ENCODE peak calls at places on chromosomes 2 and 18, in seven cellular contexts. One of them, this sample, is unnamed.

GRCh38 chr18:11752116-11752911 is 63.2 kb downstream of the GNAL start:
- DNase-seq in GM06990: no peak
- DNase-seq in coronary artery: no peak
- DNase-seq in HFFc6: no peak
- DNase-seq in fibroblast of lung: peak; percentile 27
- DNase-seq in fibroblast of the aortic adventitia: peak; percentile 16
- DNase-seq in tibial artery: no peak
- DNase-seq in this sample: peak; percentile 60

GRCh38 chr2:106160786-106161261 is 33.3 kb downstream of the UXS1 start:
- DNase-seq in fibroblast of the aortic adventitia: no peak
- DNase-seq in GM06990: no peak
- DNase-seq in tibial artery: no peak
- DNase-seq in coronary artery: no peak
- DNase-seq in fibroblast of lung: no peak
- DNase-seq in HFFc6: no peak
- DNase-seq in this sample: no peak

GRCh38 chr2:30398488-30398887 is 48.6 kb upstream of the LCLAT1 start:
- DNase-seq in fibroblast of the aortic adventitia: no peak
- DNase-seq in tibial artery: no peak
- DNase-seq in fibroblast of lung: no peak
- DNase-seq in coronary artery: no peak
- DNase-seq in GM06990: no peak
- DNase-seq in HFFc6: peak; percentile 19
- DNase-seq in this sample: no peak

GRCh38 chr18:35861367-35862114 is 110.9 kb upstream of the RMP24 start:
- DNase-seq in fibroblast of the aortic adventitia: peak; percentile 9
- DNase-seq in coronary artery: no peak
- DNase-seq in tibial artery: no peak
- DNase-seq in HFFc6: peak; percentile 8
- DNase-seq in fibroblast of lung: peak; percentile 56
- DNase-seq in GM06990: peak; percentile 3
- DNase-seq in this sample: no peak

GRCh38 chr2:53751728-53752127 is 15.9 kb upstream of the CHAC2 start:
- DNase-seq in tibial artery: no peak
- DNase-seq in GM06990: peak; percentile 38
- DNase-seq in fibroblast of the aortic adventitia: peak; percentile 34
- DNase-seq in HFFc6: peak; percentile 63
- DNase-seq in fibroblast of lung: peak; percentile 63
- DNase-seq in coronary artery: no peak
- DNase-seq in this sample: no peak

GRCh38 chr2:61636686-61637085 is 98.5 kb upstream of the XPO1 start:
- DNase-seq in HFFc6: no peak
- DNase-seq in coronary artery: no peak
- DNase-seq in fibroblast of lung: no peak
- DNase-seq in fibroblast of the aortic adventitia: no peak
- DNase-seq in tibial artery: no peak
- DNase-seq in GM06990: no peak
- DNase-seq in this sample: no peak

GRCh38 chr2:215912299-215912842 is 101.0 kb downstream of the MREG start:
- DNase-seq in fibroblast of the aortic adventitia: no peak
- DNase-seq in coronary artery: no peak
- DNase-seq in GM06990: no peak
- DNase-seq in fibroblast of lung: no peak
- DNase-seq in tibial artery: no peak
- DNase-seq in HFFc6: no peak
- DNase-seq in this sample: no peak

GRCh38 chr2:101374821-101375561 is 12.3 kb downstream of the CREG2 start:
- DNase-seq in coronary artery: no peak
- DNase-seq in GM06990: no peak
- DNase-seq in fibroblast of the aortic adventitia: no peak
- DNase-seq in tibial artery: no peak
- DNase-seq in HFFc6: no peak
- DNase-seq in fibroblast of lung: no peak
- DNase-seq in this sample: no peak

GRCh38 chr2:213016166-213016983 is 135.0 kb downstream of the IKZF2 start:
- DNase-seq in coronary artery: no peak
- DNase-seq in tibial artery: no peak
- DNase-seq in fibroblast of the aortic adventitia: no peak
- DNase-seq in GM06990: no peak
- DNase-seq in HFFc6: no peak
- DNase-seq in fibroblast of lung: no peak
- DNase-seq in this sample: no peak

GRCh38 chr2:86628091-86628522 is 4.4 kb upstream of the RNF103 start:
- DNase-seq in GM06990: no peak
- DNase-seq in tibial artery: no peak
- DNase-seq in fibroblast of lung: no peak
- DNase-seq in HFFc6: no peak
- DNase-seq in coronary artery: no peak
- DNase-seq in fibroblast of the aortic adventitia: no peak
- DNase-seq in this sample: no peak

GRCh38 chr2:218813771-218814460 is 17.7 kb downstream of the PRKAG3 start:
- DNase-seq in coronary artery: no peak
- DNase-seq in fibroblast of the aortic adventitia: no peak
- DNase-seq in tibial artery: no peak
- DNase-seq in GM06990: no peak
- DNase-seq in HFFc6: no peak
- DNase-seq in fibroblast of lung: no peak
- DNase-seq in this sample: no peak

DNA sequence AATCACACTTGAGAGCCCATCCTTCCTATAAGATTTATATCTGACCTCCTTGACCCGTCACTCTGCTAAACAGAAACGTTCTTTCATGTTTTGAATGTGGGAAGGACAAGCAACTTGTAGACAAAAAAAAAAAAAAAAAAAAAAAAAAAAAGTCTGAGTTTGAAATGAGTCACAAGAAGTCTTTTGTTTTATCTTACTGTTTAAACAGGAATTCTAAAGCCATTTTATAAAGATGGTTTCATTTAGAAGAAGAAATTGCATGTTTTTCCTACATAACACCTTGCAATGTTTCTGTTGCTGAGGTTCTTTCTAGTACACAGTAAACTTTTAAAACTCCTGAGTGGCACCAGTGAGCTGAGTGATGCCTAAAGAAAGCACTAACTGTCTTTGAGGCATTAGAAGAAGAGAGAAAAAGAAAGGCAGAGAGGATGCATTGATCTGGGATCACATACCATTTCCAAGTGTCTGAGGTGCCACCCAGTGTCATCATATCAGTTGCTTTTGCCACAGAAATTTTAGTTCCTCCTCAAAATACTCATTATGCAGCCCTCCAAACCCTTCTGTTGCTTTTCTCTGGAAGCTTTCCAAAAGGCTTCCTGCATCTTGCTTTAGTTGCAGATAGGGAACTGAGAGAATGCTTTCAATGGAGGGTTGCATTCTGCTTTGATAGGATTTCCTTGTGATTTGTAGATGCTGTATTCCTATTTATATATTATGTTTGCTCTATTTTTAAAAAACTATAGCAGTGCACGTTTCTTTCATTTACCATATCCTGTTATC is 69.1 kb downstream of the ACVR2A start:
- DNase-seq in fibroblast of lung: peak; percentile 25
- DNase-seq in HFFc6: no peak
- DNase-seq in GM06990: no peak
- DNase-seq in fibroblast of the aortic adventitia: peak; percentile 49
- DNase-seq in coronary artery: no peak
- DNase-seq in tibial artery: no peak
- DNase-seq in this sample: no peak
- TF ChIP-seq CTCF in fibroblast of lung: no peak
- TF ChIP-seq CTCF in HFFc6: no peak
- TF ChIP-seq CTCF in GM06990: no peak
- TF ChIP-seq CTCF in fibroblast of the aortic adventitia: no peak
- TF ChIP-seq CTCF in coronary artery: no peak
- TF ChIP-seq CTCF in tibial artery: no peak
- TF ChIP-seq CTCF in this sample: no peak

GRCh38 chr2:172672114-172672513 is 63.5 kb upstream of the RAPGEF4 start:
- DNase-seq in tibial artery: no peak
- DNase-seq in coronary artery: no peak
- DNase-seq in fibroblast of the aortic adventitia: no peak
- DNase-seq in GM06990: no peak
- DNase-seq in fibroblast of lung: peak; percentile 41
- DNase-seq in HFFc6: peak; percentile 33
- DNase-seq in this sample: no peak

GRCh38 chr2:172671506-172671905 is 64.1 kb upstream of the RAPGEF4 start:
- DNase-seq in fibroblast of the aortic adventitia: no peak
- DNase-seq in fibroblast of lung: no peak
- DNase-seq in HFFc6: no peak
- DNase-seq in tibial artery: no peak
- DNase-seq in coronary artery: no peak
- DNase-seq in GM06990: no peak
- DNase-seq in this sample: no peak

GRCh38 chr2:172674968-172675303 is 60.7 kb upstream of the RAPGEF4 start:
- DNase-seq in tibial artery: no peak
- DNase-seq in GM06990: no peak
- DNase-seq in HFFc6: no peak
- DNase-seq in fibroblast of lung: no peak
- DNase-seq in coronary artery: no peak
- DNase-seq in fibroblast of the aortic adventitia: no peak
- DNase-seq in this sample: no peak

GRCh38 chr2:172672999-172673726 is 62.5 kb upstream of the RAPGEF4 start:
- DNase-seq in coronary artery: no peak
- DNase-seq in GM06990: no peak
- DNase-seq in fibroblast of the aortic adventitia: no peak
- DNase-seq in tibial artery: no peak
- DNase-seq in HFFc6: peak; percentile 56
- DNase-seq in fibroblast of lung: no peak
- DNase-seq in this sample: no peak

DNA sequence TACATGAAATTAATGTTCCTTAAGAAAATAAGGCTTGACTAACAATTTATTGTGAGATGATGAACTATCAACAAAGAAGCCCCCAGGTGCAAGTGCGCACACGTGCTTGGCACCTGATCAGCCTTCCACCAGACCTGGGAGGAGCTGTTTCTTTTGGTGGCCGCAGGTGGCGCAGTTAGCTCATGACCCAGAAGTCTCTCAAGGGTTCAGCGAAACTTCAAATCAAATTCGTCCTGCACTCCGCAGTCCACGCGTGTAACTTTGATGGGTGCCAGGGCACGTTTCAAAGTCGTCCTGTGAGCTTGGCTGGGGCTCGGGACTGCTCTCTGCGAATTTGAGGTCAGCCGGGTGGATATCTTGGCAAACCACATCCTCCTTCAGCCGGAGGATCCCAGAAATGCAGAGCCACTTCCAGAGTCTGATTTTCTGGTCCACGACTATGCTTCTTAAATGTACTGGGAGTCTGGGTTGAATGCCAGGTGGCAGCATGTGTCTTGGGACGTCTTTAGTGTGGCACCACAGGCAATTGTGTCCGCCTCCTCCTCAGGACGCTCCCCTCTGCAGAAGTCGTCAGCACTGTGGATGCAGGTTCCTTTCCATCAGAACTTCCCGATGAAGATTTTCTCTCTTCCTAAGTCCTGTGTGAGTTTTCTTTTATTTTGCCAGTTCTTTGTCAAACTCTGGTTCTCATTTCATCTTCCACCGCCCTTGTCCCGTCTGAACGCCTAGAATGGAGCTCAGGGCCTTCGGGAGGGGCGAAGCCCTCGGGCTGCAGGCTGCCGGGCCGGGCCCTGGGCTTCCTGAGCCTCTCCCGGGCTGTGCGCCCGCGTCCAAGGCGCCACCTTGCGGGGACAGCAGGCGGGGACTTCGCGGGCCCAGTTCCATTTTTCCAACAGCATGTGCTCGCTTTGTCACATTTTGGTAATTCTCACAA is 61.3 kb upstream of the RAPGEF4 start:
- DNase-seq in tibial artery: peak; percentile 65
- DNase-seq in fibroblast of the aortic adventitia: peak; percentile 24
- DNase-seq in HFFc6: no peak
- DNase-seq in coronary artery: no peak
- DNase-seq in GM06990: peak; percentile 45
- DNase-seq in fibroblast of lung: no peak
- DNase-seq in this sample: peak; percentile 76
- TF ChIP-seq CTCF in tibial artery: peak; percentile 60
- TF ChIP-seq CTCF in fibroblast of the aortic adventitia: peak; percentile 55
- TF ChIP-seq CTCF in HFFc6: peak; percentile 78
- TF ChIP-seq CTCF in coronary artery: no peak
- TF ChIP-seq CTCF in GM06990: peak; percentile 74
- TF ChIP-seq CTCF in fibroblast of lung: peak; percentile 67
- TF ChIP-seq CTCF in this sample: peak; percentile 67

DNA sequence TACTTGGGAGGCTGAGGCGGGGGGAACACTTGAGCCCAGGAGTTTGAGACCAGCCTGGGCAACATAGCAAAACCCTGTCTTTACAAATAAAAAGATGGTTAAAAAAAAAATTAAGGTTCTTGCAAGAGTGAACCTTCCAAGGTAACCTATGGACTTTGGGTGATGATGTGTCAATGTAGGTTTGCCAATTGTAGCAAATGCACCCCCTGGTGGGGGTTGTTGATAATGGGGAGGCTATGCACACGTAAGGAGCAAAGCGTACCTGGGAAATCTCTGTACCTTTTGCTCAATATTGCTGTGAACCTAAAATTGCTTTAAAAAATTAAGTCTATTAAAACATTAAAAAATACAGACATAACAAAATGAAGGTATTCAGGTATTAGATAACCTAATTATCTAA is 70.4 kb downstream of the CWC22 start:
- DNase-seq in tibial artery: no peak
- DNase-seq in GM06990: no peak
- DNase-seq in fibroblast of lung: no peak
- DNase-seq in coronary artery: no peak
- DNase-seq in HFFc6: no peak
- DNase-seq in fibroblast of the aortic adventitia: no peak
- DNase-seq in this sample: peak; percentile 68
- TF ChIP-seq CTCF in tibial artery: no peak
- TF ChIP-seq CTCF in GM06990: peak; percentile 41
- TF ChIP-seq CTCF in fibroblast of lung: peak; percentile 24
- TF ChIP-seq CTCF in coronary artery: no peak
- TF ChIP-seq CTCF in HFFc6: peak; percentile 80
- TF ChIP-seq CTCF in fibroblast of the aortic adventitia: peak; percentile 41
- TF ChIP-seq CTCF in this sample: peak; percentile 73

DNA sequence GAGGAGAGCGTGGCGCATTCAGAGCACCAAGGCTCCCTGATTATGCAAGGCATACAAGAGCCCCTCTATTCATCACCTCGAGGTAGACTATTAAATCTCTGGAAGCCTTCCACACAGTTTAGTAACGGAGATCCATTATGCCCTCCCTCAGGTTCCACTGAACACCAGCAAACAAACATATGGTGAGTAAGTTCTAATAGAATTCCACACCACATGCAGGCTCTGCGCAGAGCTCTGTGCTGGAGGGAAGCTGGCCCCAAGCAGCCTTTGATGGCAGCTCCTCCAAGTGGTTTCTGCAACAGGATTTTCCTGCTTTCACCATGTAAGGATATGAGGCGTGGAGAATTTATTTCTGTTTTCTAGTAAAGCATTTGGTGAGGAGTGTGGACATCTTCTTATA is 238.6 kb downstream of the C1D start:
- DNase-seq in coronary artery: no peak
- DNase-seq in fibroblast of lung: peak; percentile 84
- DNase-seq in GM06990: no peak
- DNase-seq in tibial artery: no peak
- DNase-seq in HFFc6: peak; percentile 10
- DNase-seq in fibroblast of the aortic adventitia: no peak
- DNase-seq in this sample: no peak
- TF ChIP-seq CTCF in coronary artery: no peak
- TF ChIP-seq CTCF in fibroblast of lung: no peak
- TF ChIP-seq CTCF in GM06990: no peak
- TF ChIP-seq CTCF in tibial artery: no peak
- TF ChIP-seq CTCF in HFFc6: no peak
- TF ChIP-seq CTCF in fibroblast of the aortic adventitia: no peak
- TF ChIP-seq CTCF in this sample: no peak

This sample was measured in glutamatergic neuron.